ENCODE peak calls at places on chromosome 9, in six cellular contexts. One of them, this sample, is unnamed.

GRCh38 chr9:13568851-13569618 is 289.5 kb upstream of the MPDZ start:
- DNase-seq in WERI-Rb-1: peak
- DNase-seq in progenitor cell of endocrine pancreas: no peak
- DNase-seq in ovary: no peak
- DNase-seq in HCT116: no peak
- DNase-seq in retinal pigment epithelial cell: no peak
- DNase-seq in this sample: no peak

GRCh38 chr9:4417578-4418325 is 72.5 kb upstream of the SLC1A1 start:
- DNase-seq in ovary: no peak
- DNase-seq in HCT116: no peak
- DNase-seq in retinal pigment epithelial cell: peak
- DNase-seq in progenitor cell of endocrine pancreas: no peak
- DNase-seq in WERI-Rb-1: no peak
- DNase-seq in this sample: no peak

GRCh38 chr9:69131682-69132081 is 42.4 kb upstream of the TJP2 start:
- DNase-seq in progenitor cell of endocrine pancreas: no peak
- DNase-seq in ovary: no peak
- DNase-seq in HCT116: no peak
- DNase-seq in WERI-Rb-1: no peak
- DNase-seq in retinal pigment epithelial cell: no peak
- DNase-seq in this sample: no peak

GRCh38 chr9:89755835-89756234 is 151.0 kb downstream of the GADD45G start:
- DNase-seq in WERI-Rb-1: no peak
- DNase-seq in progenitor cell of endocrine pancreas: no peak
- DNase-seq in retinal pigment epithelial cell: no peak
- DNase-seq in ovary: no peak
- DNase-seq in HCT116: no peak
- DNase-seq in this sample: no peak

GRCh38 chr9:81032030-81032572 is 657.2 kb downstream of the TLE1 start:
- DNase-seq in WERI-Rb-1: no peak
- DNase-seq in ovary: no peak
- DNase-seq in progenitor cell of endocrine pancreas: no peak
- DNase-seq in retinal pigment epithelial cell: peak
- DNase-seq in HCT116: no peak
- DNase-seq in this sample: no peak

GRCh38 chr9:128764361-128764760 is 7.4 kb downstream of the ZER1 start:
- DNase-seq in HCT116: no peak
- DNase-seq in ovary: no peak
- DNase-seq in retinal pigment epithelial cell: no peak
- DNase-seq in progenitor cell of endocrine pancreas: no peak
- DNase-seq in WERI-Rb-1: peak
- DNase-seq in this sample: no peak

GRCh38 chr9:133943781-133944745 is 48.1 kb downstream of the VAV2 start:
- DNase-seq in WERI-Rb-1: peak
- DNase-seq in ovary: no peak
- DNase-seq in retinal pigment epithelial cell: peak
- DNase-seq in progenitor cell of endocrine pancreas: no peak
- DNase-seq in HCT116: no peak
- DNase-seq in this sample: peak

GRCh38 chr9:119252671-119253299 is 116.5 kb downstream of the BRINP1 start:
- DNase-seq in HCT116: no peak
- DNase-seq in WERI-Rb-1: no peak
- DNase-seq in retinal pigment epithelial cell: no peak
- DNase-seq in ovary: no peak
- DNase-seq in progenitor cell of endocrine pancreas: no peak
- DNase-seq in this sample: no peak

GRCh38 chr9:29625292-29625731 is 2052.0 kb upstream of the C9orf72 start:
- DNase-seq in progenitor cell of endocrine pancreas: no peak
- DNase-seq in HCT116: no peak
- DNase-seq in ovary: no peak
- DNase-seq in WERI-Rb-1: no peak
- DNase-seq in retinal pigment epithelial cell: no peak
- DNase-seq in this sample: no peak

GRCh38 chr9:28688172-28688571 is 1114.9 kb upstream of the C9orf72 start:
- DNase-seq in progenitor cell of endocrine pancreas: no peak
- DNase-seq in retinal pigment epithelial cell: no peak
- DNase-seq in HCT116: no peak
- DNase-seq in ovary: no peak
- DNase-seq in WERI-Rb-1: no peak
- DNase-seq in this sample: no peak

GRCh38 chr9:22052376-22052945 is 43.4 kb upstream of the CDKN2B start:
- DNase-seq in progenitor cell of endocrine pancreas: no peak
- DNase-seq in retinal pigment epithelial cell: peak
- DNase-seq in HCT116: peak
- DNase-seq in WERI-Rb-1: no peak
- DNase-seq in ovary: no peak
- DNase-seq in this sample: no peak

GRCh38 chr9:119951591-119951990 is 582.4 kb upstream of the BRINP1 start:
- DNase-seq in WERI-Rb-1: no peak
- DNase-seq in retinal pigment epithelial cell: no peak
- DNase-seq in ovary: no peak
- DNase-seq in progenitor cell of endocrine pancreas: no peak
- DNase-seq in HCT116: no peak
- DNase-seq in this sample: no peak

GRCh38 chr9:23379842-23380241 is 446.2 kb downstream of the ELAVL2 start:
- DNase-seq in retinal pigment epithelial cell: no peak
- DNase-seq in HCT116: no peak
- DNase-seq in ovary: no peak
- DNase-seq in progenitor cell of endocrine pancreas: no peak
- DNase-seq in WERI-Rb-1: no peak
- DNase-seq in this sample: no peak

GRCh38 chr9:93156475-93157008 is 22.5 kb upstream of the NINJ1 start:
- DNase-seq in progenitor cell of endocrine pancreas: no peak
- DNase-seq in HCT116: no peak
- DNase-seq in retinal pigment epithelial cell: no peak
- DNase-seq in WERI-Rb-1: no peak
- DNase-seq in ovary: no peak
- DNase-seq in this sample: no peak

GRCh38 chr9:95004452-95005275 is 278.2 kb downstream of the AOPEP start:
- DNase-seq in progenitor cell of endocrine pancreas: peak
- DNase-seq in retinal pigment epithelial cell: no peak
- DNase-seq in ovary: peak
- DNase-seq in HCT116: no peak
- DNase-seq in WERI-Rb-1: peak
- DNase-seq in this sample: no peak

GRCh38 chr9:88820055-88820454 is 171.2 kb upstream of the S1PR3 start:
- DNase-seq in retinal pigment epithelial cell: no peak
- DNase-seq in HCT116: no peak
- DNase-seq in WERI-Rb-1: no peak
- DNase-seq in ovary: no peak
- DNase-seq in progenitor cell of endocrine pancreas: no peak
- DNase-seq in this sample: no peak

GRCh38 chr9:6930827-6931226 is 173.1 kb downstream of the KDM4C start:
- DNase-seq in WERI-Rb-1: no peak
- DNase-seq in progenitor cell of endocrine pancreas: no peak
- DNase-seq in HCT116: no peak
- DNase-seq in retinal pigment epithelial cell: no peak
- DNase-seq in ovary: no peak
- DNase-seq in this sample: no peak

DNA sequence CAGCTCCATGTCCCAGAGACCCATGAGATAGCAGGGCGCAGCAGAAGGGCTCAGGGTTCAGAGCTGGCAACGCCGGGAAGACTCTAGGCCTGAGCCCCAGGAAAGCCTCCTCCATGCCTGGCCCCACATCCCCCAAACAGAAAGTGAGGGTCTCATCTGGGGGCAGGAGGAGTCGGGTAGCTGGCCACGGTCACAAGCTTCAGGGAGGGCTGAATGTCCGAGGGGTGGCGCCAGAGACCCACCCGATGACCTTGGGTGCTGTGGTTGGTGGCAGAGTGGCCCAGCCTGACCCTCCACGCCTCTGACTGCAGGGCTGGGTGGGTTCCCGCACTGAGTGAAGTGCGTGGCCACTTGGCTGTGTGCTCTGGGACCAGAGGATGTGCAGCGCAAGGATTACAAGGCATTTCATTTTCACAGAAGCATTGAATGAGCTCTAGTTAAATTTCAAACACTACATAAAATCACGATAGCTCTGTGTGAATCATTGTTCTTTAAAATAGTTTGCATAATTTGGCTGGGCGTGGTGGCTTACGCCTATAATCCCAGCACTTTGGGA is 3.0 kb downstream of the C8G start:
- DNase-seq in HCT116: peak
- DNase-seq in ovary: no peak
- DNase-seq in progenitor cell of endocrine pancreas: no peak
- DNase-seq in retinal pigment epithelial cell: no peak
- DNase-seq in WERI-Rb-1: peak
- DNase-seq in this sample: no peak
- TF ChIP-seq CTCF in HCT116: peak
- TF ChIP-seq CTCF in ovary: no peak
- TF ChIP-seq CTCF in progenitor cell of endocrine pancreas: peak
- TF ChIP-seq CTCF in retinal pigment epithelial cell: peak
- TF ChIP-seq CTCF in WERI-Rb-1: peak
- TF ChIP-seq CTCF in this sample: peak

GRCh38 chr9:100211471-100211870 is 112.4 kb downstream of the INVS start:
- DNase-seq in ovary: no peak
- DNase-seq in retinal pigment epithelial cell: no peak
- DNase-seq in WERI-Rb-1: no peak
- DNase-seq in progenitor cell of endocrine pancreas: no peak
- DNase-seq in HCT116: no peak
- DNase-seq in this sample: no peak

GRCh38 chr9:100204796-100205195 is 105.8 kb downstream of the INVS start:
- DNase-seq in retinal pigment epithelial cell: no peak
- DNase-seq in ovary: no peak
- DNase-seq in HCT116: no peak
- DNase-seq in progenitor cell of endocrine pancreas: no peak
- DNase-seq in WERI-Rb-1: no peak
- DNase-seq in this sample: no peak

GRCh38 chr9:100208673-100209072 is 109.6 kb downstream of the INVS start:
- DNase-seq in retinal pigment epithelial cell: no peak
- DNase-seq in WERI-Rb-1: no peak
- DNase-seq in progenitor cell of endocrine pancreas: no peak
- DNase-seq in HCT116: no peak
- DNase-seq in ovary: no peak
- DNase-seq in this sample: no peak

DNA sequence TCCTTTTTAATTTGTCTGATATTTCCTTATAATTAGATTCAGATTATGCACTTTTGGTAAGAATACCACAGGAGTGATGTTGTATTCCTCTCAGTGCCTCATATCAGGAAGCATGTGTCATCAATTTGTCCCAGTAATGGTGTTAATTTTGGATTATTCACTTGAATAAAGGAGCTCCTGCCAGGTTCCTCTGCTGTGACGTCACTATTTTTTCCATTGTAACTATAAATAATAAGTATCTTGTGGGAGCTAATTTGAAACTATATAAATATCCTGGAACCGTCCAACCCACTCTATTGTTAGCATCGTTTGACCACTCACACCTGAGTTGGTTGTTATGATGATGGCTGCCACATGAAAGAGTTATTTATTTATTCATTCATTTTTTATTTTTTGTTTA is 107.9 kb downstream of the INVS start:
- DNase-seq in HCT116: no peak
- DNase-seq in retinal pigment epithelial cell: no peak
- DNase-seq in ovary: no peak
- DNase-seq in WERI-Rb-1: no peak
- DNase-seq in progenitor cell of endocrine pancreas: no peak
- DNase-seq in this sample: no peak
- TF ChIP-seq CTCF in HCT116: no peak
- TF ChIP-seq CTCF in retinal pigment epithelial cell: no peak
- TF ChIP-seq CTCF in ovary: no peak
- TF ChIP-seq CTCF in WERI-Rb-1: no peak
- TF ChIP-seq CTCF in progenitor cell of endocrine pancreas: no peak
- TF ChIP-seq CTCF in this sample: no peak

GRCh38 chr9:108416321-108416720 is 439.5 kb downstream of the ACTL7B start:
- DNase-seq in ovary: no peak
- DNase-seq in progenitor cell of endocrine pancreas: no peak
- DNase-seq in retinal pigment epithelial cell: no peak
- DNase-seq in WERI-Rb-1: no peak
- DNase-seq in HCT116: peak
- DNase-seq in this sample: no peak
- TF ChIP-seq CTCF in ovary: no peak
- TF ChIP-seq CTCF in progenitor cell of endocrine pancreas: no peak
- TF ChIP-seq CTCF in retinal pigment epithelial cell: no peak
- TF ChIP-seq CTCF in WERI-Rb-1: peak
- TF ChIP-seq CTCF in HCT116: peak
- TF ChIP-seq CTCF in this sample: no peak

DNA sequence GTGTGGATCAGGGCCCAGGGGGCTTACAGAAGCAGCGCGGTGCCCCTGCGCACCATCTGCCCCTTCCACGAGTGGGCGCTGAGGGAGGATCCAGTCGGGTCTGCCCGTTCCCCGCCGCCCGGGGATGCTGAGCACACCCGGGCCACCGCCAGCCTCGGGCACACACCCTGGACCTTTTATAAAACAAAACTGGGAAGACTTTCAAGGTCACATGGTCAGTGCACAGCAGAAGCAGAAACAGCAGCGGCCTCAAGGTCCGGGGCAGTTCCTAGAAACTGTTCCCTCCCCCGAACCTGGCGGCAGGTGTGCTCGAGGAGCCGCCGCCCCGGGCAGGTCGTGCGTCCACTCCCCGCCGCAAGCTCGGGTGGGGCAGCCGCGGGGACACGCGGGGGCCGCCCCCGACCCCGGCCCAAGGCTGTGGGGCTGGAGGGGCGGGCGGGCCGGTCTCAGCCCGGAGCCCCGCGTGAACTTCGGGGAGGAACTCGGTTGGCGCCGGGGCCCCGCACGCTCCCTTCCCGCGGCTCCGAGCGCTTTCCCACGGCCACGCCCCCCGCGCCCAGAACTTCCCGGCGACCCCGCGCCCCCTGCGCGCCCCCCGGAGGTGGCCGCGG is 619 bp upstream of the PPP1R26 start:
- DNase-seq in WERI-Rb-1: peak
- DNase-seq in progenitor cell of endocrine pancreas: peak
- DNase-seq in retinal pigment epithelial cell: no peak
- DNase-seq in ovary: peak
- DNase-seq in HCT116: no peak
- DNase-seq in this sample: no peak
- TF ChIP-seq CTCF in WERI-Rb-1: peak
- TF ChIP-seq CTCF in progenitor cell of endocrine pancreas: peak
- TF ChIP-seq CTCF in retinal pigment epithelial cell: peak
- TF ChIP-seq CTCF in ovary: no peak
- TF ChIP-seq CTCF in HCT116: peak
- TF ChIP-seq CTCF in this sample: no peak

GRCh38 chr9:10371824-10372223 is 241.0 kb downstream of the PTPRD start:
- DNase-seq in ovary: no peak
- DNase-seq in progenitor cell of endocrine pancreas: no peak
- DNase-seq in WERI-Rb-1: no peak
- DNase-seq in retinal pigment epithelial cell: no peak
- DNase-seq in HCT116: no peak
- DNase-seq in this sample: no peak

GRCh38 chr9:10366171-10366779 is 246.5 kb downstream of the PTPRD start:
- DNase-seq in WERI-Rb-1: peak
- DNase-seq in retinal pigment epithelial cell: peak
- DNase-seq in HCT116: peak
- DNase-seq in ovary: no peak
- DNase-seq in progenitor cell of endocrine pancreas: no peak
- DNase-seq in this sample: no peak
- TF ChIP-seq CTCF in WERI-Rb-1: peak
- TF ChIP-seq CTCF in retinal pigment epithelial cell: peak
- TF ChIP-seq CTCF in HCT116: peak
- TF ChIP-seq CTCF in ovary: no peak
- TF ChIP-seq CTCF in progenitor cell of endocrine pancreas: peak
- TF ChIP-seq CTCF in this sample: peak

GRCh38 chr9:124122813-124123462 is 111.4 kb downstream of the LHX2 start:
- DNase-seq in progenitor cell of endocrine pancreas: no peak
- DNase-seq in HCT116: no peak
- DNase-seq in retinal pigment epithelial cell: no peak
- DNase-seq in ovary: no peak
- DNase-seq in WERI-Rb-1: peak
- DNase-seq in this sample: no peak
- TF ChIP-seq CTCF in progenitor cell of endocrine pancreas: peak
- TF ChIP-seq CTCF in HCT116: peak
- TF ChIP-seq CTCF in retinal pigment epithelial cell: peak
- TF ChIP-seq CTCF in ovary: no peak
- TF ChIP-seq CTCF in WERI-Rb-1: peak
- TF ChIP-seq CTCF in this sample: no peak

This sample was measured in D721Med.